ENCODE peak calls at places on chromosomes 1 and 21, in nine cellular contexts. One of them, this sample, is unnamed.

GRCh38 chr21:25375675-25376074 is 231.6 kb downstream of the MRPL39 start:
- DNase-seq in H1: no peak
- DNase-seq in GM06990: no peak
- DNase-seq in psoas muscle: no peak
- DNase-seq in cardiac fibroblast: peak
- DNase-seq in suprapubic skin: no peak
- DNase-seq in SK-N-SH: no peak
- DNase-seq in AG10803: peak
- DNase-seq in mucosa of descending colon: no peak
- DNase-seq in this sample: no peak

GRCh38 chr1:78645728-78646127 is 3.9 kb upstream of the IFI44 start:
- DNase-seq in H1: no peak
- DNase-seq in GM06990: no peak
- DNase-seq in psoas muscle: no peak
- DNase-seq in cardiac fibroblast: no peak
- DNase-seq in suprapubic skin: no peak
- DNase-seq in SK-N-SH: no peak
- DNase-seq in AG10803: no peak
- DNase-seq in mucosa of descending colon: no peak
- DNase-seq in this sample: no peak

GRCh38 chr1:207950750-207951149 is 39.8 kb upstream of the CD34 start:
- DNase-seq in H1: no peak
- DNase-seq in GM06990: no peak
- DNase-seq in psoas muscle: no peak
- DNase-seq in cardiac fibroblast: no peak
- DNase-seq in suprapubic skin: no peak
- DNase-seq in SK-N-SH: no peak
- DNase-seq in AG10803: no peak
- DNase-seq in mucosa of descending colon: no peak
- DNase-seq in this sample: no peak

GRCh38 chr1:52925571-52926005 is 1.5 kb upstream of the SCP2 start:
- DNase-seq in H1: no peak
- DNase-seq in GM06990: no peak
- DNase-seq in psoas muscle: no peak
- DNase-seq in cardiac fibroblast: peak
- DNase-seq in suprapubic skin: no peak
- DNase-seq in SK-N-SH: no peak
- DNase-seq in AG10803: no peak
- DNase-seq in mucosa of descending colon: no peak
- DNase-seq in this sample: no peak

GRCh38 chr1:145991799-145992412 is 4.5 kb downstream of the TXNIP start:
- DNase-seq in H1: no peak
- DNase-seq in GM06990: no peak
- DNase-seq in psoas muscle: peak
- DNase-seq in cardiac fibroblast: no peak
- DNase-seq in suprapubic skin: peak
- DNase-seq in SK-N-SH: no peak
- DNase-seq in AG10803: no peak
- DNase-seq in mucosa of descending colon: no peak
- DNase-seq in this sample: no peak

GRCh38 chr1:241888232-241888631 is 40.2 kb downstream of the EXO1 start:
- DNase-seq in H1: no peak
- DNase-seq in GM06990: no peak
- DNase-seq in psoas muscle: no peak
- DNase-seq in cardiac fibroblast: peak
- DNase-seq in suprapubic skin: no peak
- DNase-seq in SK-N-SH: no peak
- DNase-seq in AG10803: peak
- DNase-seq in mucosa of descending colon: no peak
- DNase-seq in this sample: no peak

GRCh38 chr1:54053745-54054437 is 483 bp downstream of the TCEANC2 start:
- DNase-seq in H1: no peak
- DNase-seq in GM06990: no peak
- DNase-seq in psoas muscle: no peak
- DNase-seq in cardiac fibroblast: peak
- DNase-seq in suprapubic skin: no peak
- DNase-seq in SK-N-SH: no peak
- DNase-seq in AG10803: peak
- DNase-seq in mucosa of descending colon: no peak
- DNase-seq in this sample: no peak

GRCh38 chr1:15712158-15712557 is 23.9 kb upstream of the SLC25A34 start:
- DNase-seq in H1: no peak
- DNase-seq in GM06990: no peak
- DNase-seq in psoas muscle: no peak
- DNase-seq in cardiac fibroblast: no peak
- DNase-seq in suprapubic skin: no peak
- DNase-seq in SK-N-SH: no peak
- DNase-seq in AG10803: no peak
- DNase-seq in mucosa of descending colon: no peak
- DNase-seq in this sample: no peak

GRCh38 chr1:150561830-150562367 is 12.7 kb downstream of the ADAMTSL4 start:
- DNase-seq in H1: peak
- DNase-seq in GM06990: peak
- DNase-seq in psoas muscle: peak
- DNase-seq in cardiac fibroblast: peak
- DNase-seq in suprapubic skin: peak
- DNase-seq in SK-N-SH: peak
- DNase-seq in AG10803: peak
- DNase-seq in mucosa of descending colon: peak
- DNase-seq in this sample: peak

GRCh38 chr1:15287035-15287434 is 40.0 kb downstream of the FHAD1 start:
- DNase-seq in H1: no peak
- DNase-seq in GM06990: no peak
- DNase-seq in psoas muscle: no peak
- DNase-seq in cardiac fibroblast: no peak
- DNase-seq in suprapubic skin: no peak
- DNase-seq in SK-N-SH: no peak
- DNase-seq in AG10803: no peak
- DNase-seq in mucosa of descending colon: no peak
- DNase-seq in this sample: no peak

GRCh38 chr1:3595949-3596348 is 15.4 kb downstream of the MEGF6 start:
- DNase-seq in H1: no peak
- DNase-seq in GM06990: no peak
- DNase-seq in psoas muscle: no peak
- DNase-seq in cardiac fibroblast: no peak
- DNase-seq in suprapubic skin: no peak
- DNase-seq in SK-N-SH: no peak
- DNase-seq in AG10803: no peak
- DNase-seq in mucosa of descending colon: no peak
- DNase-seq in this sample: no peak

GRCh38 chr21:34996304-34997081 is 52.6 kb downstream of the RUNX1 start:
- DNase-seq in H1: no peak
- DNase-seq in GM06990: no peak
- DNase-seq in psoas muscle: no peak
- DNase-seq in cardiac fibroblast: peak
- DNase-seq in suprapubic skin: peak
- DNase-seq in SK-N-SH: no peak
- DNase-seq in AG10803: peak
- DNase-seq in mucosa of descending colon: no peak
- DNase-seq in this sample: no peak

GRCh38 chr1:60510162-60510561 is 436.6 kb upstream of the C1orf87 start:
- DNase-seq in H1: no peak
- DNase-seq in GM06990: no peak
- DNase-seq in psoas muscle: no peak
- DNase-seq in cardiac fibroblast: no peak
- DNase-seq in suprapubic skin: no peak
- DNase-seq in SK-N-SH: no peak
- DNase-seq in AG10803: no peak
- DNase-seq in mucosa of descending colon: no peak
- DNase-seq in this sample: no peak

DNA sequence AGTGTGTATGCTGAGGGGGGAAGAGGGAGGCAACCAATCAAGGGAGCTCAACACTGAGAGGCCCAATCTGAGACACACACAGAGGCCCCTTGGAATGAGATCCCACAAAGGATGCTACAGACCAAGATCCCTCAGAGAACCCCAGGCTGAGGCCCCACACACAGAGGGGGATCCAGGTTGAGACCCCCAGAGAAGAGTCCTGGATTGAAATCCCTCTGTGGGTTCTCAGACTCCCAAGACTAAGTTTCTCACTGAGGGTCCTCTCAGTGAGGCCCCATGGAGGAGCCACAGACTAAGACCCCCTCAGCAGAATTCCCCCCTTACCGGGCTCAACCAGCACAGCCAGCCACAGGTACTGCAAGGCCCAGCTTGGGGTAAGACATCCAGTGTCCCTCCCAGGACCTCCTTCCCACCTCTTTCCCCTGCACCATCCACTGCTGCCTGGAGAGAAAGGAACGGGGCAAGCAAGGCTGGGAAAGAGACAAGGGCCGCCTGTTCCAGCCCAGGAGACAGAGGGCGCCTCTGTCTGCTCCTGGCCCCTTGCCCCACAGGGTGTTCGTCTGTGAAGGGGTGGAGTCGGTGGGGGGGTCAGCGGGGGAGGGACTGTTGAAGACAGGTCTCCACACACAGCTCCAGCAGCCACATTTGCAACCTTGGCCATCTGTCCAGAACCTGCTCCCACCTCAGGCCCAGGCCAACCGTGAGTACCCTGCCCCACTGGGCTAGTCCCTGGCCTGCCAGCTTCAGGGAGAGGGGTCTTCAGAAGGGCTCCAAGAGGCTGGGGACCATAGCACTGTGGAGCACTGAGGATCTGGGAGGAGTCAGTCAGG is at the start of gene S100A1:
- DNase-seq in H1: no peak
- DNase-seq in GM06990: no peak
- DNase-seq in psoas muscle: peak
- DNase-seq in cardiac fibroblast: no peak
- DNase-seq in suprapubic skin: peak
- DNase-seq in SK-N-SH: no peak
- DNase-seq in AG10803: no peak
- DNase-seq in mucosa of descending colon: peak
- DNase-seq in this sample: no peak
- TF ChIP-seq CTCF in H1: no peak
- TF ChIP-seq CTCF in GM06990: no peak
- TF ChIP-seq CTCF in psoas muscle: no peak
- TF ChIP-seq CTCF in cardiac fibroblast: no peak
- TF ChIP-seq CTCF in suprapubic skin: no peak
- TF ChIP-seq CTCF in SK-N-SH: no peak
- TF ChIP-seq CTCF in AG10803: no peak
- TF ChIP-seq CTCF in mucosa of descending colon: no peak
- TF ChIP-seq CTCF in this sample: peak

DNA sequence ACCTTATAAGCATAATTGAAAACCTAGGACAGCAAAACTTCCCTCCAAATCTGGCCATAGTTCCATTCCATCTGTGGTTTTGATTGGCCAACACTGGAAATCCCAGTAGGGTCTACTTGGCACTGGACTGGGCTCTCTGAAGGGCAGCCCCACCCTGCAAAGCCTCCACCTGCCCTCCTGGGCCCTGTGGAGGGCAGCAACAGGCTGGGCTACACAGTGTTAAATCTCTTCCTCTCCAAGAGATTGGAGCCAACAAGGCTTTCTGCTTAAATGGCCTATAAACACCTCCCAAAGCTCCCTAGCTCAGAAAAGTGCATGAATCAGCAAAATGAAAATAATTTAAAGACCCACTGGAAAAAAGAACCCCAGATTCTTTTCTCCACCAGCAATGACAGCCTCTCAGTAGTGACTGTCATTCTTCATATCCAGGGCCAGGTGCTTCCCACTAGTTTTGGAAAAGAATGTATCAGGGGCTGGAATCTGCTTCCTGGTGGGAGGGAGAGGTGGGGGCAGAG is 58.5 kb downstream of the BEND5 start:
- DNase-seq in H1: no peak
- DNase-seq in GM06990: no peak
- DNase-seq in psoas muscle: no peak
- DNase-seq in cardiac fibroblast: no peak
- DNase-seq in suprapubic skin: no peak
- DNase-seq in SK-N-SH: no peak
- DNase-seq in AG10803: no peak
- DNase-seq in mucosa of descending colon: no peak
- DNase-seq in this sample: no peak
- TF ChIP-seq CTCF in H1: peak
- TF ChIP-seq CTCF in GM06990: no peak
- TF ChIP-seq CTCF in psoas muscle: no peak
- TF ChIP-seq CTCF in cardiac fibroblast: no peak
- TF ChIP-seq CTCF in suprapubic skin: no peak
- TF ChIP-seq CTCF in SK-N-SH: no peak
- TF ChIP-seq CTCF in AG10803: no peak
- TF ChIP-seq CTCF in mucosa of descending colon: no peak
- TF ChIP-seq CTCF in this sample: no peak

GRCh38 chr1:23843644-23844043 is 18.4 kb upstream of the HMGCL start:
- DNase-seq in H1: no peak
- DNase-seq in GM06990: no peak
- DNase-seq in psoas muscle: no peak
- DNase-seq in cardiac fibroblast: no peak
- DNase-seq in suprapubic skin: no peak
- DNase-seq in SK-N-SH: no peak
- DNase-seq in AG10803: no peak
- DNase-seq in mucosa of descending colon: no peak
- DNase-seq in this sample: no peak

GRCh38 chr1:23837905-23838304 is 12.7 kb upstream of the HMGCL start:
- DNase-seq in H1: peak
- DNase-seq in GM06990: peak
- DNase-seq in psoas muscle: no peak
- DNase-seq in cardiac fibroblast: no peak
- DNase-seq in suprapubic skin: peak
- DNase-seq in SK-N-SH: no peak
- DNase-seq in AG10803: no peak
- DNase-seq in mucosa of descending colon: peak
- DNase-seq in this sample: no peak

GRCh38 chr1:23836037-23836436 is 10.8 kb upstream of the HMGCL start:
- DNase-seq in H1: no peak
- DNase-seq in GM06990: no peak
- DNase-seq in psoas muscle: no peak
- DNase-seq in cardiac fibroblast: no peak
- DNase-seq in suprapubic skin: no peak
- DNase-seq in SK-N-SH: no peak
- DNase-seq in AG10803: no peak
- DNase-seq in mucosa of descending colon: no peak
- DNase-seq in this sample: no peak

DNA sequence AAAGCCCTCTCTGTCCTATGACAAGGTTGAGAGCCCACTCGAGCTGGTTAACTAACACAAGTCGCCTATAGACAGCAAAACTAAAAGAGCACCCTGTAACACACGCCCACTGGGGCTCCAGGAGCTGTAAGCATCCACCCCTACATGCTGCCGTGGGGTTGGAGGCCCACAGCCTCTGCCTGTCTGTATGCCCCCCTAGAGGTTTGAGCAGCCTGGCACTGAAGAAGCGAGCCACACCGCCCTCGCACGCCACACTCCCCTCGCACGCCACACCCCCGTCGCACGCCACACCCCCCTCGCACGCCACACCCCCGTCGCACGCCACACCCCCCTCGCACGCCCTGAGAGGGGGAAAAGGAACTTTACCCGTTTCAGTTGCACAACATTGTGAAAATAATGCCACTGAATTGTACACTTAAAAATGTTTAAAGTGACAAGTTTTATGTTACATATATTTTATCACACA is 13.2 kb upstream of the HMGCL start:
- DNase-seq in H1: peak
- DNase-seq in GM06990: peak
- DNase-seq in psoas muscle: peak
- DNase-seq in cardiac fibroblast: peak
- DNase-seq in suprapubic skin: peak
- DNase-seq in SK-N-SH: peak
- DNase-seq in AG10803: peak
- DNase-seq in mucosa of descending colon: peak
- DNase-seq in this sample: peak
- TF ChIP-seq CTCF in H1: no peak
- TF ChIP-seq CTCF in GM06990: no peak
- TF ChIP-seq CTCF in psoas muscle: no peak
- TF ChIP-seq CTCF in cardiac fibroblast: no peak
- TF ChIP-seq CTCF in suprapubic skin: no peak
- TF ChIP-seq CTCF in SK-N-SH: no peak
- TF ChIP-seq CTCF in AG10803: no peak
- TF ChIP-seq CTCF in mucosa of descending colon: no peak
- TF ChIP-seq CTCF in this sample: no peak

GRCh38 chr1:27671964-27672749 is at the start of gene IFI6:
- DNase-seq in H1: peak
- DNase-seq in GM06990: peak
- DNase-seq in psoas muscle: peak
- DNase-seq in cardiac fibroblast: peak
- DNase-seq in suprapubic skin: peak
- DNase-seq in SK-N-SH: peak
- DNase-seq in AG10803: peak
- DNase-seq in mucosa of descending colon: peak
- DNase-seq in this sample: no peak
- TF ChIP-seq CTCF in H1: peak
- TF ChIP-seq CTCF in GM06990: peak
- TF ChIP-seq CTCF in psoas muscle: peak
- TF ChIP-seq CTCF in cardiac fibroblast: peak
- TF ChIP-seq CTCF in suprapubic skin: no peak
- TF ChIP-seq CTCF in SK-N-SH: peak
- TF ChIP-seq CTCF in AG10803: peak
- TF ChIP-seq CTCF in mucosa of descending colon: peak
- TF ChIP-seq CTCF in this sample: no peak